ENCODE peak calls at places on chromosomes 11 and 22, in six cellular contexts. Z is IMR-90, O is neuronal stem cell, F is H9, B is H1, N is mesenchymal stem cell. A is an unnamed sample.

GRCh38 chr11:36412781-36413383 is 97.2 kb downstream of the TRAF6 start:
- DNase-seq in B (no peak), N (peak; percentile 85), Z (peak; percentile 87), F (no peak), O (no peak), A (no peak)

GRCh38 chr11:122101625-122102291 is 14.3 kb downstream of the BLID start:
- DNase-seq in B (peak; percentile 58), O (peak; percentile 65), N (peak; percentile 89), Z (peak; percentile 85), F (peak; percentile 85), A (no peak)

GRCh38 chr22:33389927-33390326 is 331.7 kb upstream of the SYN3 start:
- DNase-seq in F (no peak), N (no peak), Z (peak; percentile 41), B (no peak), O (no peak), A (no peak)

GRCh38 chr11:64384981-64385952 is 26.3 kb downstream of the RPS6KA4 start:
- DNase-seq in Z (no peak), N (no peak), O (no peak), B (no peak), F (no peak), A (no peak)

GRCh38 chr22:36301384-36301828 is 48.5 kb downstream of the APOL1 start:
- DNase-seq in F (peak; percentile 93), B (peak; percentile 71), N (peak; percentile 76), O (peak; percentile 54), Z (peak; percentile 73), A (peak; percentile 96)

GRCh38 chr11:70423523-70424505 is 25.5 kb downstream of the CTTN start:
- DNase-seq in F (no peak), Z (peak; percentile 91), O (no peak), N (peak; percentile 86), B (no peak), A (no peak)

GRCh38 chr11:58921778-58922390 is 17.4 kb upstream of the GLYATL1 start:
- DNase-seq in B (no peak), O (no peak), N (no peak), Z (no peak), F (no peak), A (no peak)

GRCh38 chr11:9823439-9823838 is 159.6 kb downstream of the SWAP70 start:
- DNase-seq in Z (peak; percentile 34), N (no peak), F (no peak), B (no peak), O (no peak), A (no peak)

GRCh38 chr22:25729016-25729415 is 13.0 kb upstream of the MYO18B start:
- DNase-seq in Z (no peak), N (no peak), F (no peak), O (no peak), B (no peak), A (no peak)

GRCh38 chr11:77195071-77195705 is 67.1 kb downstream of the MYO7A start:
- DNase-seq in O (no peak), N (no peak), Z (no peak), F (no peak), B (no peak), A (no peak)

GRCh38 chr11:9077164-9077563 is 14.2 kb downstream of the SCUBE2 start:
- DNase-seq in F (no peak), O (no peak), B (no peak), N (peak; percentile 17), Z (no peak), A (no peak)

GRCh38 chr11:19328586-19329311 is 88.0 kb upstream of the E2F8 start:
- DNase-seq in N (no peak), B (no peak), O (no peak), F (no peak), Z (no peak), A (no peak)

GRCh38 chr11:68810164-68810563 is 31.6 kb downstream of the CPT1A start:
- DNase-seq in F (no peak), O (no peak), B (no peak), Z (no peak), N (no peak), A (no peak)

GRCh38 chr22:46779651-46780050 is 17.2 kb downstream of the TBC1D22A start:
- DNase-seq in F (no peak), Z (no peak), B (no peak), O (no peak), N (no peak), A (no peak)

GRCh38 chr22:46972901-46973831 is 210.7 kb downstream of the TBC1D22A start:
- DNase-seq in N (no peak), F (no peak), Z (no peak), B (no peak), O (no peak), A (no peak)

GRCh38 chr11:37394236-37394870 is 796.3 kb upstream of the RAG2 start:
- DNase-seq in F (no peak), N (no peak), Z (no peak), O (peak; percentile 12), B (no peak), A (no peak)

GRCh38 chr22:37052386-37053309 is 1.1 kb downstream of the KCTD17 start:
- DNase-seq in N (no peak), O (no peak), B (no peak), F (no peak), Z (no peak), A (no peak)

GRCh38 chr22:37295946-37296345 is 13.6 kb downstream of the CYTH4 start:
- DNase-seq in O (no peak), F (no peak), B (no peak), N (no peak), Z (no peak), A (no peak)

GRCh38 chr11:92965196-92965595 is 4.3 kb upstream of the MTNR1B start:
- DNase-seq in N (no peak), Z (no peak), B (no peak), O (no peak), F (no peak), A (no peak)

GRCh38 chr22:46678003-46678657 is 57.9 kb downstream of the GRAMD4 start:
- DNase-seq in Z (no peak), N (no peak), F (no peak), O (no peak), B (no peak), A (no peak)

DNA sequence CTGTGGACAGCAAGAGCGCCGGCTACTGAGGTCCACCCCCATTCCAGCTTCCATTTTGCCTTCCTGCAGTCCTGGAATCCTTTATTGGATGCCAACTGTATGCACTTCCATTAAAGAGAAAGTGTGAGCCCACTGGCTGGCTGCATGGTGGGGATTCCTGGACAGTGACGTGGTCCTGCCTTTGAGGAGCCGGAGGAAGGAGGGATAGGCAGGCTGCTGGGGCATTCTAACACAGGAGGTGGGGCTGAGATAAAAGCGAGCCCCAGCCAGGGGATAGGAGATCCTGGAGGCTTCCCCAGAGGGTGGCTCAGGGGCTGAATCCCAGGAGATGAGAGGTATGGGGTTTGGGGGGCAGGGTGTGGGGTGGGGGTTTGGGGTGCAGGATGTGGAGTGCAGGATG is 984.7 kb downstream of the BRD1 start:
- DNase-seq in B (no peak), Z (no peak), O (no peak), F (no peak), N (no peak), A (no peak)
- H3K9me3 ChIP-seq in B (no peaks in the 10 kb centered on the region), Z (peaks cover 63% of the 10 kb centered on the region), O (no peaks in the 10 kb centered on the region), F (no peaks in the 10 kb centered on the region), N (no peaks in the 10 kb centered on the region), A (peaks cover 2% of the 10 kb centered on the region)

GRCh38 chr22:42343551-42344081 is 73.2 kb upstream of the TCF20 start:
- DNase-seq in F (no peak), B (no peak), N (no peak), O (no peak), Z (no peak), A (peak; percentile 9)

GRCh38 chr22:42341779-42342178 is 71.3 kb upstream of the TCF20 start:
- DNase-seq in Z (no peak), N (no peak), B (no peak), O (no peak), F (no peak), A (no peak)

GRCh38 chr22:42343136-42343484 is 72.7 kb upstream of the TCF20 start:
- DNase-seq in O (no peak), N (no peak), F (no peak), Z (no peak), B (no peak), A (no peak)

GRCh38 chr22:42340695-42341383 is 70.4 kb upstream of the TCF20 start:
- DNase-seq in Z (no peak), F (peak; percentile 60), N (no peak), B (no peak), O (peak; percentile 50), A (no peak)

DNA sequence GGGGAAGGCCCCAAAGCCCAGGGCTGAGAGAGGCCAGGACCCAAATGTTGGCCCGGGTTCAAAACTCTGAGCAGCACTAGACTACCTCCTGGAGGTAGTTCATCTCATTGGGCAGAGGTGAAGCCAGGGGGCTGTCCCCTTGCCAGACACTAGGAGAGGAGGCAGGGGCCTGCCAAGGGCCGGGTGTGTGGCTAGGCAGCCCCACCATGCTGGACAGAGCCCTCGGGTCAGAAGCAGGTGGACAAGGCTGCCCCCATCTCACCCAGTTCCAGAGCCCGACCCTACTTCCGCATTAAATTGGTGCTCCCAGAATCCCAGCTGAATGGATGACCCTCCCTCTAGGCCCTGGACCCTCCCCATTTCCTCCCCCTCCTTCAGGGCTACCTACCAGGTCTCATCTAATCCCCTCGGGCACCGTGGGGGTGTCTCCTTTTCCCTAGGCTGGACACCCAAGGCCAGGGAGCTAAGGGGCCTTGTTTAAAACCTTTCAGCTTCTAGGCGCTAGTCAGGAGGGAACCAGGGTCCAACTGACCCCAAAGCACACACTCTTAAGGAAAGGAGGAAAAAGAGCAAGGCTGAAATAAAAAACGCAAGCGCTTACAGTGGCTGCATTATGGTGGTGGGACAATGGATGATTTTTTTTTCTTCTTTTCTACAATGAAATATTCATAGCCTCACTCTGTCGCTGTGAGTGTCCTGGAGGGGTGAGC is 72.1 kb upstream of the TCF20 start:
- DNase-seq in N (no peak), O (no peak), F (no peak), B (no peak), Z (no peak), A (no peak)
- H3K9ac ChIP-seq in N (no peak overlapping the region), O (no peak overlapping the region), F (no peak overlapping the region), B (no peak overlapping the region), Z (no peak overlapping the region), A (no peak overlapping the region)

DNA sequence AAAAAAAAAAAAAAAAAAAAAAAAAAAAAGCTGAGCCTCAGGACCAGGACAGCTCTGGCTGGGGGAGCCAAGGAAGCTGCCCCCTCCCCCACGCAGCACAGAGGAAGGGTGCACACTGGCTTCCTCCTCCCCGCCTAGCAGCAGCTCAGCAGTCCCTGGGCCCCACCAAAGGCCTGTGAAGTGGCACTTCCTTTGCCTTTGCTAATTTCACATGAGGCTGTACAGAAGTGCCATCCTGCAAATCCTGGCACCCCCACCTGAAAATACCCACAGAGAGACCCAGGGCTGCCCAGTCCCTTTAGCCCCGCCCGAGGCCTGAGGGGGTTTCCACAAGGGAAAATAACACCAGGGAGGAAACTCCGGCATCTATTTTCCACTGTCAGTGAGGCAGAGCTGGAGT is 3.9 kb downstream of the RHOG start:
- DNase-seq in B (no peak), Z (no peak), N (no peak), F (no peak), O (no peak), A (no peak)
- H3K79me1 ChIP-seq in B (peaks cover 22% of the 10 kb centered on the region), Z (peaks cover 54% of the 10 kb centered on the region), N (peaks cover 17% of the 10 kb centered on the region), F (no peaks in the 10 kb centered on the region), O (peaks cover 7% of the 10 kb centered on the region), A (peaks cover 9% of the 10 kb centered on the region)

DNA sequence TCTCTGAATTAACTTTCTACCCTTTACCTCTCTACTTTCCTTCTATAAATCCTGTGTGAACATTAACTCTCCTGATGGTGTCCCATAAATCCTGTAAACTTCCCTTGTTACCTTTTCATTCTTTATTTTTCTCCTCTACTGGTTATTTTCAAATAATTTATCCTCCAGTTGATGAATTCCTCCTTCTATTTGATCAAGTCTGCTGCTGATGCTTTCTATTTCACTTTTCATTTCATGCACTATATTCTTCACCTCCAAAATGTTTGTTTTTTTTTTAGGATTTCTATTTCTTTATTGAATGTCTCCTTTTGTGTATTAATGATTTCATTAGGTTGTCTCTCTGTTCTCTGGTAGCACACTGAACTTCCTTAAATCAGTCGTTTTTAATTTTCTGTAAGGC is 68.6 kb downstream of the KCNQ1OT1 start:
- DNase-seq in F (no peak), B (no peak), Z (no peak), N (no peak), O (no peak), A (no peak)
- H3K9me3 ChIP-seq in F (peaks cover 29% of the 10 kb centered on the region), B (peaks cover 52% of the 10 kb centered on the region), Z (peaks cover 30% of the 10 kb centered on the region), N (peaks cover 76% of the 10 kb centered on the region), O (peaks cover 26% of the 10 kb centered on the region), A (peaks cover 3% of the 10 kb centered on the region)